ENCODE peak calls at places on chromosome 3, in five cellular contexts. X is HepG2, H is K562, O is GM12878, F is H1. U is an unnamed sample.

GRCh38 chr3:123072152-123072551 is 5.3 kb downstream of the PDIA5 start:
- DNase-seq in X (no peak), F (no peak), H (no peak), O (no peak), U (no peak)

GRCh38 chr3:54188176-54188791 is 65.9 kb downstream of the CACNA2D3 start:
- DNase-seq in X (peak), F (no peak), H (peak), O (no peak), U (no peak)

GRCh38 chr3:189301479-189301878 is 129.7 kb downstream of the TPRG1 start:
- DNase-seq in F (no peak), X (no peak), H (no peak), O (no peak), U (no peak)

GRCh38 chr3:47117803-47118364 is 46.0 kb downstream of the SETD2 start:
- DNase-seq in X (no peak), O (no peak), H (no peak), F (no peak), U (no peak)

GRCh38 chr3:180690061-180690460 is 10.8 kb upstream of the CCDC39 start:
- DNase-seq in O (no peak), F (no peak), H (no peak), X (no peak), U (no peak)

GRCh38 chr3:159859424-159859823 is 129.2 kb upstream of the IL12A start:
- DNase-seq in X (no peak), H (no peak), O (no peak), F (no peak), U (peak)

GRCh38 chr3:167814441-167814951 is 79.0 kb downstream of the SERPINI1 start:
- DNase-seq in F (no peak), O (no peak), H (no peak), X (peak), U (peak)

GRCh38 chr3:108953700-108954099 is at the start of gene GUCA1C:
- DNase-seq in F (no peak), O (no peak), H (no peak), X (no peak), U (no peak)

GRCh38 chr3:172549144-172549543 is 25.9 kb upstream of the TNFSF10 start:
- DNase-seq in X (no peak), O (no peak), F (no peak), H (no peak), U (no peak)

GRCh38 chr3:63278171-63278999 is at the start of gene SYNPR:
- DNase-seq in X (no peak), H (no peak), F (no peak), O (no peak), U (peak)

GRCh38 chr3:153173758-153174516 is 11.9 kb downstream of the RAP2B start:
- DNase-seq in O (no peak), X (peak), H (peak), F (no peak), U (no peak)

GRCh38 chr3:193014961-193015360 is 97.3 kb upstream of the MB21D2 start:
- DNase-seq in F (no peak), H (no peak), X (no peak), O (no peak), U (no peak)

GRCh38 chr3:69141313-69141712 is 18.9 kb upstream of the LMOD3 start:
- DNase-seq in F (no peak), X (no peak), H (no peak), O (no peak), U (no peak)

GRCh38 chr3:26369133-26369532 is 253.4 kb upstream of the LRRC3B start:
- DNase-seq in H (no peak), O (no peak), F (no peak), X (no peak), U (no peak)

GRCh38 chr3:158200973-158201372 is 91.1 kb downstream of the RSRC1 start:
- DNase-seq in F (no peak), H (no peak), X (no peak), O (no peak), U (no peak)

GRCh38 chr3:3286014-3286413 is 106.5 kb upstream of the CRBN start:
- DNase-seq in X (no peak), O (no peak), F (no peak), H (no peak), U (peak)

DNA sequence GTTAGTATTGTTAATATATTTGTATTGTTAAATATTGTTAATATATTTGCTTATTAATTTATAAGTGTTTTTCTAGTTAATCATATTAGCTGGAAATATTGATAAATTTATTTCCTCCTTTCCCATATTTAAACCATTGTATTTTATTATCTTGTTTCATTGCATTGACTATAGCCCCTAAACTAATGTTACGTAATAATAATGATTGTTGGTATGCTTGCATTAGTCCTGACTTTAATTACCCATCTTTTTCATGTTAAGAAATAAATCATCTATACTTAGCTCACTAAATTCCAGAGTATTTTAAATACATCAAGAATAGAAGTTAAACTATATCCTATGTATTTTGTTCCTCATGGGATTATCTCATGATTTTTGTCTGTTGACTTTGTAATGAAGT is 368.2 kb downstream of the LSAMP start:
- DNase-seq in X (no peak), O (no peak), H (no peak), F (no peak), U (no peak)
- TF ChIP-seq TAF1 in X (no peak), O (no peak), H (no peak), F (no peak), U (no peak)

DNA sequence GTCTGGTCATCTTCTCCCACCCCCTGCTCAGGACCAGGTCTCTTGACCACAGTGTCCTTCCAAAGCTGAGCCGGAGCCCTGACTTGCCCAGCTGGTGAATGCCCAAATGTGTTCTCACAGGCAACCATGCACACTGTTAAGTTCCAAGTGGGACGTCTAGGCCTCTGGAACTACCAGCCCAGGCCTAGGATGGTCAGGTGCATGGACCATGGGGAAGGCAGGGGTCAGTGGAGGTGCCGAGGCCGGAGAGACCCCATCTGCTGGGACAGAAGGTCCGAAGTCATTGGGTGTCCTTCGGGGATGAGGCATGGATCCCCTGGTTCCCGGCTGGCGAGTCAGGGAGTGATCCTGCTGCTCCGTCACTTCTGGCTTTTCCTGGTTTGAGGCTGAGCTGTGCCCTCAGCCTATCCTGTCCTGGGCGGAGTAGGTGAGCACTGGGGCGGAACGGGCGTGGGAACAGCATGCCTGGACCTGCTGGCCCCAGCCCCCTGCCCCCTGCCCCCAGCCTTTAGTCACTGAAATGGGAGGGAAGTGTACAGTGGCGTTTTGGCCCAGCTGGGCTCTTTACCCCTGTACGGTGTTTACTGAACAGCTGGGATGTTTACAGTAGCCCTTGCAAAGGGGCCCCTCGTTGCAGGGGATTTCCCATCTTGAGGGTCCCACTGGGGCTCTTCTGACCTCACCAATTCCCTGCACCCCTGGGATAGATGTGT is 12.1 kb downstream of the SEMA3F start:
- DNase-seq in H (no peak), O (no peak), F (no peak), X (peak), U (no peak)
- TF ChIP-seq EP300 in H (no peak), O (no peak), F (no peak), X (peak), U (no peak)

DNA sequence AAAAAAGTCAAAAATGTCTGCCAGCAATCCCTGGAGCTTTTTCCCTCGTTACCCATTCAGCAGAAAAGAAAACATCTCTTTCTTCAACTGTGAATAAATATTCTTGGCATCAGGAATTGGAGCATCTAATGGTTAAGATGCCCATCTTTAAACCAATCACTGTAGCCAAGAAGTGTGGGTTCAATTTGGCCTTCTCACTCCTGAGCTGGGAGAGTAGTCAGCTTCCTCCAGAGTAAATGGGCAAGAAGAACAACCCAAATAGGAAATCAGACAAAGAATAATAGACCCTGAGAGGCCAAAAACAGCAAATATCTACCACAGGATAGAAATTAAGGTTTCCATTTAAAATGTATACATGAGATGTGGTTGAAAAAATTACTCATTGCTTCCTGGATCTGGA is 508.0 kb upstream of the MDFIC2 start:
- DNase-seq in X (no peak), F (no peak), O (no peak), H (no peak), U (no peak)
- TF ChIP-seq TAF1 in X (no peak), F (no peak), O (no peak), H (no peak), U (no peak)

GRCh38 chr3:51974963-51975856 is at the start of gene ABHD14A:
- DNase-seq in F (no peak), X (peak), H (peak), O (no peak), U (peak)
- TF ChIP-seq EP300 in F (no peak), X (no peak), H (peak), O (no peak), U (no peak)

GRCh38 chr3:50204052-50204803 is 843 bp upstream of the SLC38A3 start:
- DNase-seq in X (no peak), F (no peak), H (no peak), O (no peak), U (no peak)
- TF ChIP-seq TAF1 in X (no peak), F (no peak), H (no peak), O (no peak), U (no peak)

DNA sequence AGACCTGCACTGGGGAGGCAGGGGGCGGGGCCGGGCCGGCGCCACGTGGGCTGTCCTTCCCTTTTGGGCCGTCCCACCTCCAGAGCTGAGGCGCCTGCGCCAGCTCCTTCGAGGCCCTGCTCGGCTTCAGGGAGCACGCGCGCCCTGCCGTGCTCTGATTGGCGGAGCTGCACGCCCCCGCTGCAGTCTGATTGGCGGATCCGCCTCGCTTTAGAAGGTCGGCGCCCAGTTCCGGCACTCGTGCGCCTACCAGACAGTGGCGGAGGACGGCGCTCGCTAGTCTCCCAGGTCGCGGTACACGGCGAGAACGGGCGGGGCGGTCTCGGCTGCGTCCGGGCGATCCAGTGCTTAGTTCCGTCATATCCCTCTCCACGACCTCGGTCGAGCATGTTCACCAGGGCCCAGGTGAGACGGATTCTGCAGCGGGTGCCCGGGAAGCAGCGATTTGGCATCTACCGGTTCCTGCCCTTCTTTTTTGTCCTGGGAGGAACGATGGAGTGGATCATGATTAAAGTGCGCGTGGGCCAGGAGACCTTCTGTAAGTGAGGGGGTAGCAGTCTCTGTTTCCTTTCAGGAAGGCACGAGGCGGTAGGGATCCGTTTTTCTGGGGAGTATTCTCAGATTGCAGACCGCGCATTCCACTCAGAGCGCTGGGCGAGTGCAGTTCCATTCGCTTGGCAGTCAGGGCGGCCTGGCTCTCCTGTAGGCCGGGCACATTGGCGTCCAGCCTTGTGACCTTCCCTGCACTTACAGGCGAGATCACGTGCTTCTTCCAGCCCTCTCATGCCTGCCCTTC is at the start of gene UQCC5:
- DNase-seq in O (peak), H (peak), X (peak), F (peak), U (peak)
- TF ChIP-seq EP300 in O (no peak), H (peak), X (no peak), F (no peak), U (no peak)

GRCh38 chr3:173584093-173584833 is 186.7 kb downstream of the NLGN1 start:
- DNase-seq in F (no peak), O (no peak), H (peak), X (no peak), U (peak)

GRCh38 chr3:173586176-173586575 is 188.6 kb downstream of the NLGN1 start:
- DNase-seq in H (no peak), X (no peak), F (no peak), O (no peak), U (no peak)

GRCh38 chr3:173587055-173587454 is 189.5 kb downstream of the NLGN1 start:
- DNase-seq in F (no peak), H (no peak), O (no peak), X (no peak), U (no peak)

GRCh38 chr3:173583496-173583895 is 186.0 kb downstream of the NLGN1 start:
- DNase-seq in O (no peak), H (no peak), X (no peak), F (no peak), U (no peak)

DNA sequence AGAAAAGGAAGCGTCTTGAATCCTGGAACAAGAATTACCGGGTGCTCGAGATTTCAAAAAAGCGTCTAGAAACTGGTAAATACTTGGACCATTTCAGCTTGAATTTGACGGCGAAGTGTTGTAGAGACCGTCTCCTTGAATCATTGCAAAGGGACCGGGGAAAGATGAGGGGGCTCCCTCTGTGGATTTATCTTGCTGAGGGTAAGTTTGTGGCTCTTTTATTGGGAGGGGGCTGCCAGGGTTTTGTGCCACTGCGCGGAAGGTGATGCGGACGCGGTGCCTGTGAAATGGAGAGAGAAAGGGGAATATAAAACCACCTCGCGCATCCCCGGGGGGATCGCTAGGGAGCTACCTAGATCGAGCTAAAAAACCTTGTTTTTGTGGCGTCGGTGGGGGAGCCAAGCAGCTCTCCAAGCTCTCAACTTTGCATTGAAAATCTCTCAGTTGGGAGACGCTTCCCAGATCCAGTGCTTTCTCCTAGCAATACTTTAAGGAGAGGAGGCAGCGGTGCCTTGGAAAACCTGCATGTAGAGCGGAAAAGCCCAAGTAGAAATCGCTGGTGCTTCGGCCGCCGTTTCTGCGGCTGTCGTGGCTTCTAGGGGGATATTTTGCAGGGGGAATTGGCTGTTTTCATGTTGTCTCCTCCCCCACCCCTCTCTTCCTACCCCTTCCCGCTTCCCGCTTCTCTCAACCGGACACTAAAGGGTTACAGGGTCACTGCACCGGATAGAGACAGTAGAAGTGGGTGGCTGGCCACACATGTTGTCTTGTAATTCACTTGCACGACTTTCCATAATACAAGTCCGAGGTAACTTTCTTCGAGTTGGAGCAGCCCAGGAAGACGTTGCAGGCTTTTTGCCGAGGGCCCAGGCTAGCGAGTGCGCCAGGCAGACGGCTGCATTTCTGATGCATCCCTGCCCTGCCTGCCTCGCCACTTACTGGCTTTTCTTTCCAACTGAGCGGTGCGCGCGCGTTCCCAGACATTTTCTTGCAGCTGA is 187.6 kb downstream of the NLGN1 start:
- DNase-seq in O (no peak), X (no peak), F (no peak), H (no peak), U (peak)
- TF ChIP-seq TAF1 in O (no peak), X (no peak), F (peak), H (no peak), U (peak)

GRCh38 chr3:49017978-49018706 is at the start of gene DALRD3:
- DNase-seq in F (peak), O (no peak), H (peak), X (peak), U (peak)
- TF ChIP-seq EP300 in F (no peak), O (no peak), H (no peak), X (no peak), U (no peak)

DNA sequence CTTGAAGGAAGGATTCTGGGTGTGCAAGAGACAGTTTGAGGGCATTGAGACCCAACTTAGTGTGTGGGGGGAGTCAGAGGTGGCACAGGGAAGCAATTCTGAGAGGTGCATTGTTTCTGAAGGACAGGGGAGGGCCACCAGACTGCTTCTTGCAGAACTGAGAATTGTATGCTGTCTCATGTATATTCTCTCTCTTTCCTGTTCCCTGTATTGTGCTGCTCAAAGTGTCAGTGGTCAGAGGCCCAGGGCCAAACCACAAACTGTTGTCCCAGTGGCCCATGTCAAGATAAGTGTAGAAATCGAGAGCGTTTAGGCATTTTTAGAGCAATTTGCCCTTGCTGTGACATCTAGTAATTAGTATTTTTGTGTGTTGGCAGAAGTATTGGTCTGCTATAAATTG is 567.1 kb downstream of the EDEM1 start:
- DNase-seq in F (no peak), O (peak), X (no peak), H (peak), U (no peak)
- TF ChIP-seq TAF1 in F (no peak), O (no peak), X (no peak), H (no peak), U (no peak)